ENCODE peak calls at places on chromosome 21, in nine cellular contexts. P is effector CD4-positive, alpha-beta T cell; C is lower leg skin; O is activated T-helper 1 cell treated with anti-CD3 and anti-CD28 coated beads, Interleukin-2, amount 50 U/mL, for 16 hours; S is MCF 10A; U is HTR-8/SVneo; W is K562; L is A549; F is HS-5. Y is an unnamed sample.
A peak's percentile ranks its signal among the peaks of the same experiment; 100 is the strongest.

GRCh38 chr21:34885636-34886553 is 163.2 kb downstream of the RUNX1 start:
- DNase-seq in C (no peak), U (no peak), L (no peak), O (no peak), S (peak; percentile 39), P (no peak), F (no peak), W (no peak), Y (no peak)

GRCh38 chr21:36639769-36640168 is 59.1 kb upstream of the SIM2 start:
- DNase-seq in F (no peak), U (no peak), W (no peak), P (no peak), O (no peak), L (no peak), S (no peak), C (no peak), Y (no peak)

GRCh38 chr21:17416139-17416538 is 96.7 kb upstream of the CXADR start:
- DNase-seq in F (no peak), O (no peak), L (no peak), P (no peak), S (no peak), U (no peak), C (no peak), W (no peak), Y (no peak)

GRCh38 chr21:25717491-25718139 is 17.1 kb downstream of the ATP5PF start:
- DNase-seq in S (peak; percentile 30), O (no peak), L (peak; percentile 1), P (no peak), U (no peak), W (peak; percentile 44), F (no peak), C (no peak), Y (no peak)

GRCh38 chr21:45496968-45497845 is 45.0 kb downstream of the SLC19A1 start:
- DNase-seq in C (peak; percentile 76), L (no peak), F (no peak), W (no peak), U (no peak), P (no peak), S (no peak), O (no peak), Y (no peak)

GRCh38 chr21:42000908-42001307 is 9.3 kb downstream of the ZBTB21 start:
- DNase-seq in F (no peak), W (no peak), P (no peak), L (no peak), C (no peak), U (no peak), O (no peak), S (no peak), Y (no peak)

GRCh38 chr21:37337831-37338230 is 28.7 kb upstream of the DYRK1A start:
- DNase-seq in O (no peak), W (no peak), C (no peak), F (no peak), U (no peak), S (no peak), L (no peak), P (no peak), Y (no peak)

GRCh38 chr21:36487641-36488307 is 7.9 kb upstream of the CLDN14 start:
- DNase-seq in O (no peak), W (no peak), C (no peak), L (no peak), U (no peak), F (no peak), S (peak; percentile 77), P (no peak), Y (peak; percentile 24)

GRCh38 chr21:31546402-31547155 is 112.9 kb upstream of the SOD1 start:
- DNase-seq in O (no peak), S (no peak), L (no peak), C (no peak), P (no peak), U (no peak), W (no peak), F (no peak), Y (no peak)

GRCh38 chr21:18370292-18370691 is 33.3 kb downstream of the TMPRSS15 start:
- DNase-seq in U (no peak), S (no peak), F (no peak), O (no peak), C (no peak), L (no peak), P (no peak), W (no peak), Y (no peak)

GRCh38 chr21:42724226-42724920 is 71.0 kb downstream of the PDE9A start:
- DNase-seq in W (no peak), F (peak; percentile 95), L (peak; percentile 51), P (no peak), S (peak; percentile 80), C (peak; percentile 81), O (no peak), U (peak; percentile 85), Y (no peak)

GRCh38 chr21:45403825-45404725 is 890 bp upstream of the COL18A1 start:
- DNase-seq in C (no peak), P (no peak), O (no peak), U (no peak), L (no peak), S (peak; percentile 9), W (no peak), F (no peak), Y (no peak)

GRCh38 chr21:42683371-42684108 is 30.1 kb downstream of the PDE9A start:
- DNase-seq in U (no peak), O (no peak), W (no peak), P (no peak), F (no peak), S (no peak), L (no peak), C (no peak), Y (no peak)

GRCh38 chr21:28737671-28738279 is 254.9 kb downstream of the LTN1 start:
- DNase-seq in C (no peak), P (no peak), O (no peak), F (no peak), U (no peak), W (no peak), S (peak; percentile 30), L (no peak), Y (peak; percentile 2)

Y was measured in NCI-H510A treated with DMSO at 0.1 percent for 48 hours.